ENCODE peak calls at places on chromosomes 13 and 19, in four cellular contexts. One of them, this sample, is unnamed.

GRCh38 chr19:41427647-41428480 is 690 bp upstream of the B3GNT8 start:
- DNase-seq in GM12878: no peak
- DNase-seq in K562: peak
- DNase-seq in HepG2: no peak
- DNase-seq in this sample: peak

GRCh38 chr19:40908981-40909380 is 26.9 kb upstream of the CYP2A7 start:
- DNase-seq in GM12878: no peak
- DNase-seq in K562: no peak
- DNase-seq in HepG2: no peak
- DNase-seq in this sample: no peak

GRCh38 chr19:18596752-18597157 is 8.2 kb downstream of the REX1BD start:
- DNase-seq in GM12878: no peak
- DNase-seq in K562: peak
- DNase-seq in HepG2: peak
- DNase-seq in this sample: peak

GRCh38 chr19:29694669-29695627 is 20.1 kb downstream of the C19orf12 start:
- DNase-seq in GM12878: no peak
- DNase-seq in K562: peak
- DNase-seq in HepG2: peak
- DNase-seq in this sample: peak

GRCh38 chr19:12954150-12954962 is 2.7 kb downstream of the GADD45GIP1 start:
- DNase-seq in GM12878: no peak
- DNase-seq in K562: no peak
- DNase-seq in HepG2: no peak
- DNase-seq in this sample: no peak

GRCh38 chr13:93915269-93915809 is 564.1 kb downstream of the DCT start:
- DNase-seq in GM12878: no peak
- DNase-seq in K562: no peak
- DNase-seq in HepG2: no peak
- DNase-seq in this sample: no peak

GRCh38 chr13:90414691-90415596 is 932.5 kb upstream of the MIR17HG start:
- DNase-seq in GM12878: no peak
- DNase-seq in K562: no peak
- DNase-seq in HepG2: no peak
- DNase-seq in this sample: no peak

GRCh38 chr19:58372311-58373133 is 8.3 kb downstream of the ZNF837 start:
- DNase-seq in GM12878: no peak
- DNase-seq in K562: no peak
- DNase-seq in HepG2: no peak
- DNase-seq in this sample: no peak

GRCh38 chr19:38152461-38153379 is 71.3 kb downstream of the DPF1 start:
- DNase-seq in GM12878: no peak
- DNase-seq in K562: peak
- DNase-seq in HepG2: no peak
- DNase-seq in this sample: peak

GRCh38 chr13:99907038-99907437 is 64.5 kb downstream of the ZIC5 start:
- DNase-seq in GM12878: no peak
- DNase-seq in K562: no peak
- DNase-seq in HepG2: no peak
- DNase-seq in this sample: no peak
- TF ChIP-seq GABPA in GM12878: no peak
- TF ChIP-seq GABPA in K562: no peak
- TF ChIP-seq GABPA in HepG2: no peak
- TF ChIP-seq GABPA in this sample: no peak

DNA sequence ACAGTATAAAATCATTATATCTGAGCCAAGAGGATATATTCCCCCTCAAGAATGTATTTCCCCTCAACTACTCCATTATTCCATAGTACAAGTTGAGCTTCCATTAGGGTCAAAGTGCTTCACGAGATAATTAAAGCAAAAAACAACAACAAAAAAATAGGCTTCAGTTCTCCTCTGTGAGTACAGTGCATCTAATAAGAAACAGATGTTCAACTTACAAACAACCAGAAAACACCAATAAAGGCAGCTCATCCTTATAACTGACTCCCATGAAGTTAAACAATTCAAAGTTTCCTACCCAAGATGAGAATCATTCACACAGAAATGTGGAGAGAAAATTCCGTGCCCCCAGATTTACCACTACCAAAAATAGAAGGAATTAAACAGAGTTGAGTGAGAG is 854.4 kb downstream of the PCDH9 start:
- DNase-seq in GM12878: no peak
- DNase-seq in K562: no peak
- DNase-seq in HepG2: no peak
- DNase-seq in this sample: peak
- TF ChIP-seq NFIC in GM12878: no peak
- TF ChIP-seq NFIC in K562: no peak
- TF ChIP-seq NFIC in HepG2: no peak
- TF ChIP-seq NFIC in this sample: no peak

DNA sequence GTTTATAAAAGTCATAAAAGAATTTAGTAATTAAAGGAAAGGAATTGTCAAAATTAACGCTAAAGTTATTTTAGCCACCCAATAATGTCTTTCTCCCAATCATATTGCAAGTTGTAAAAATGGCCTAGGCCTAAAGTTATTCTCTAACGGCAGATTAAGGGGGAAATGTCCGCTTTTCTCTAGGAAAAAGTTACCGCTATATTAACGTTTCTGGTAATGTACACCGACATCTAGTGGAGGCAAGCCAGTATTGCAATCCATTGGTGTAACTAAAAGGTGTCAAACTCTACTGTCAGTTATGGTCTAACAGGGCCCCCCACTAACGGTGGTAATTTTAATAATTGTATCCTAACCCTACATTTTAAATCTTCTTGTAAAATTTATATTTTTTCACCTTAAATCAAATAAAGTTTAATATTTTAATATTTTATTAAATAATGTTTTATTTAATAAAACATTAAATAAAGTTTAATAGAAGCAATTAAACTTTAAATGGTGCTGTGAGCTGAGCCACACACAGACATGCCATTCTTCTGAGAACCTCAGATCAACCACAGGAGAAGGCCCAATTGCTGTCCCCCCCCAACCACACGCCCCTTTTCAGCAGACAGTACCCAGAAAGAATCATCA is 35.9 kb upstream of the ZSCAN5A start:
- DNase-seq in GM12878: peak
- DNase-seq in K562: peak
- DNase-seq in HepG2: peak
- DNase-seq in this sample: peak
- TF ChIP-seq GABPA in GM12878: no peak
- TF ChIP-seq GABPA in K562: no peak
- TF ChIP-seq GABPA in HepG2: no peak
- TF ChIP-seq GABPA in this sample: no peak

GRCh38 chr19:33736158-33736557 is 60.5 kb upstream of the KCTD15 start:
- DNase-seq in GM12878: no peak
- DNase-seq in K562: no peak
- DNase-seq in HepG2: no peak
- DNase-seq in this sample: no peak

GRCh38 chr19:33731886-33732285 is 64.8 kb upstream of the KCTD15 start:
- DNase-seq in GM12878: no peak
- DNase-seq in K562: no peak
- DNase-seq in HepG2: no peak
- DNase-seq in this sample: no peak

GRCh38 chr19:33736787-33737186 is 59.9 kb upstream of the KCTD15 start:
- DNase-seq in GM12878: no peak
- DNase-seq in K562: no peak
- DNase-seq in HepG2: no peak
- DNase-seq in this sample: no peak

GRCh38 chr19:33737704-33738103 is 59.0 kb upstream of the KCTD15 start:
- DNase-seq in GM12878: no peak
- DNase-seq in K562: no peak
- DNase-seq in HepG2: no peak
- DNase-seq in this sample: no peak

DNA sequence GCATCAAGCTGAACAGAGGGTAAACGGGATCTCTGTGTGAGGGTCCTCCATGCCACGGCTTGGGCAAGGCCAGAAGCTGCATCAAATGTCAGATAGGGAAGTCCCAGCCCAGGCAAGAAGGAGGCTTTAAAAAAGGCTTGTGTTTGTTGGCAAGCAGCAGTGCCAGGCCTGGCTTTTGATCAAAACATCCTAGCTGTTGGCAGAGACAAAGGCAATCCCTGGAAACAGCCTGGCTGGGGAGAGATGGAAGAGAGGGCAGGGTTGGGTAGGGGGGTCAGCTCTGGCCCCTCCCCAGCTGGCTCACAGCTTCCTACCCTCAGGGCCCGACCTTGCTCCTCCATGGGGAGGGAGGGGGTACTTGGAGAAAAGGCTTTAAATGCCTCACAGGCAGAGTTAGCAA is 61.8 kb upstream of the KCTD15 start:
- DNase-seq in GM12878: no peak
- DNase-seq in K562: no peak
- DNase-seq in HepG2: no peak
- DNase-seq in this sample: peak
- TF ChIP-seq NFIC in GM12878: no peak
- TF ChIP-seq NFIC in K562: no peak
- TF ChIP-seq NFIC in HepG2: no peak
- TF ChIP-seq NFIC in this sample: no peak

GRCh38 chr13:80707000-80707983 is 366.4 kb upstream of the SPRY2 start:
- DNase-seq in GM12878: no peak
- DNase-seq in K562: no peak
- DNase-seq in HepG2: no peak
- DNase-seq in this sample: no peak

GRCh38 chr13:80706164-80706471 is 365.2 kb upstream of the SPRY2 start:
- DNase-seq in GM12878: no peak
- DNase-seq in K562: no peak
- DNase-seq in HepG2: no peak
- DNase-seq in this sample: no peak

GRCh38 chr13:80704369-80704768 is 363.4 kb upstream of the SPRY2 start:
- DNase-seq in GM12878: no peak
- DNase-seq in K562: no peak
- DNase-seq in HepG2: no peak
- DNase-seq in this sample: peak

DNA sequence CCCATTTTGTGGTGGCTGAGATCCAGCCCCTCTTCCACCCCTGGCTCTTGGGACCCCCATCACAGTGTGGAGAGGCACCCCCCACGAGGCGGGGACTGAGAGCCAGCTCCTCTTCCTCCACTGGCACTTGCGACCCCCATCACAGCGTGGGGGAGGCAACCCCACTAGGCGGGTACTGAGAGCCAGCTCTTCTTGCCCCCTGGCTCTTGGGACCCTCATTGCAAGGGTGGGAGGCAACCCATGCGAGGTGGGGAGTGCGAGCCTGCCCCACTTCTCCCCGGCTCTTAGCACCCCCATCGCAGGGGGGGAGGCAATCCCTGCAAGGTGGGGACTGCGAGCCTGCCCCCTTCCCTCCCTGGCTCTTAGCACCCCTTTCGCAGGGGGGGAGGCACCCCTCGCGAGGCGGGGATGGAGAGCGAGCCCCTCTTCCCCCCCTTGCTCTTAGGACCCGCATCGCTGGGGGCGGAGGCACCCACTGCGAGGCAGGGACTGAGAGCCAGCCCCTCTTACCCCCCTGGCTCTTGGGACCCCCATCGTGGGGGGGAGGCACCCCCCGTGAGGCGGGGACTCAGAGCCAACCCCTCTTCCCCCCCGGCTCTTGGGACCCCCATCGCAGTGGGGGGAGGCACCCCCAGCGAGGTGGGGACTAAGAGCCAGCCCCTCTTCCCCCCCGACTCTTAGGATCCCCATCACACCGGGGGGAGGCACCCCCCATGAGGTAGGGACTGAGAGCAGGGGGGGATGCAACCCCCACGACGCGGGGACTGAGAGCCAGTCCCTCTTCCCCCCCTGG is 364.6 kb upstream of the SPRY2 start:
- DNase-seq in GM12878: no peak
- DNase-seq in K562: no peak
- DNase-seq in HepG2: no peak
- DNase-seq in this sample: peak
- TF ChIP-seq GABPA in GM12878: no peak
- TF ChIP-seq GABPA in K562: no peak
- TF ChIP-seq GABPA in HepG2: no peak
- TF ChIP-seq GABPA in this sample: no peak

GRCh38 chr13:19089315-19089714 is 92.3 kb downstream of the TUBA3C start:
- DNase-seq in GM12878: no peak
- DNase-seq in K562: peak
- DNase-seq in HepG2: peak
- DNase-seq in this sample: peak

GRCh38 chr13:19083340-19083739 is 98.3 kb downstream of the TUBA3C start:
- DNase-seq in GM12878: no peak
- DNase-seq in K562: no peak
- DNase-seq in HepG2: no peak
- DNase-seq in this sample: no peak

GRCh38 chr13:19085258-19085657 is 96.4 kb downstream of the TUBA3C start:
- DNase-seq in GM12878: no peak
- DNase-seq in K562: no peak
- DNase-seq in HepG2: no peak
- DNase-seq in this sample: no peak

GRCh38 chr13:19088416-19088815 is 93.2 kb downstream of the TUBA3C start:
- DNase-seq in GM12878: no peak
- DNase-seq in K562: no peak
- DNase-seq in HepG2: no peak
- DNase-seq in this sample: no peak

GRCh38 chr13:19085876-19086275 is 95.7 kb downstream of the TUBA3C start:
- DNase-seq in GM12878: no peak
- DNase-seq in K562: no peak
- DNase-seq in HepG2: no peak
- DNase-seq in this sample: no peak
- TF ChIP-seq NFIC in GM12878: no peak
- TF ChIP-seq NFIC in K562: no peak
- TF ChIP-seq NFIC in HepG2: no peak
- TF ChIP-seq NFIC in this sample: no peak

This sample was measured in SK-N-SH.